ENCODE peak calls at places on chromosomes 16 and 17, in four cellular contexts. One of them, this sample, is unnamed.

GRCh38 chr16:70304892-70305448 is 6.0 kb downstream of the DDX19B start:
- DNase-seq in transverse colon: no peak
- DNase-seq in heart left ventricle: no peak
- DNase-seq in neural crest cell: no peak
- DNase-seq in this sample: no peak

GRCh38 chr17:57653279-57653678 is 91.8 kb downstream of the CCDC182 start:
- DNase-seq in transverse colon: no peak
- DNase-seq in heart left ventricle: no peak
- DNase-seq in neural crest cell: no peak
- DNase-seq in this sample: no peak

GRCh38 chr16:84482951-84483881 is 21.2 kb downstream of the MEAK7 start:
- DNase-seq in transverse colon: no peak
- DNase-seq in heart left ventricle: peak
- DNase-seq in neural crest cell: no peak
- DNase-seq in this sample: no peak

GRCh38 chr17:19369846-19370492 is 7.4 kb upstream of the B9D1 start:
- DNase-seq in transverse colon: peak
- DNase-seq in heart left ventricle: no peak
- DNase-seq in neural crest cell: no peak
- DNase-seq in this sample: no peak

GRCh38 chr17:60899115-60899514 is 221.5 kb downstream of the BCAS3 start:
- DNase-seq in transverse colon: no peak
- DNase-seq in heart left ventricle: no peak
- DNase-seq in neural crest cell: no peak
- DNase-seq in this sample: no peak

GRCh38 chr17:78127240-78127887 is 1.2 kb downstream of the TMC6 start:
- DNase-seq in transverse colon: peak
- DNase-seq in heart left ventricle: peak
- DNase-seq in neural crest cell: peak
- DNase-seq in this sample: peak

GRCh38 chr17:40450175-40450574 is 6.9 kb downstream of the IGFBP4 start:
- DNase-seq in transverse colon: peak
- DNase-seq in heart left ventricle: no peak
- DNase-seq in neural crest cell: no peak
- DNase-seq in this sample: peak

GRCh38 chr17:30379303-30380105 is 777 bp downstream of the CPD start:
- DNase-seq in transverse colon: peak
- DNase-seq in heart left ventricle: peak
- DNase-seq in neural crest cell: no peak
- DNase-seq in this sample: peak

GRCh38 chr16:66588981-66589713 is 9.9 kb downstream of the CMTM2 start:
- DNase-seq in transverse colon: peak
- DNase-seq in heart left ventricle: no peak
- DNase-seq in neural crest cell: no peak
- DNase-seq in this sample: peak

GRCh38 chr16:79627092-79627491 is 26.6 kb upstream of the MAF start:
- DNase-seq in transverse colon: no peak
- DNase-seq in heart left ventricle: no peak
- DNase-seq in neural crest cell: no peak
- DNase-seq in this sample: no peak

GRCh38 chr17:7221281-7222092 is 1.7 kb downstream of the ACADVL start:
- DNase-seq in transverse colon: no peak
- DNase-seq in heart left ventricle: peak
- DNase-seq in neural crest cell: no peak
- DNase-seq in this sample: peak

GRCh38 chr16:5604770-5605169 is 507.2 kb upstream of the EEF2KMT start:
- DNase-seq in transverse colon: no peak
- DNase-seq in heart left ventricle: no peak
- DNase-seq in neural crest cell: no peak
- DNase-seq in this sample: no peak
- TF ChIP-seq CTCF in transverse colon: no peak
- TF ChIP-seq CTCF in heart left ventricle: no peak
- TF ChIP-seq CTCF in neural crest cell: peak
- TF ChIP-seq CTCF in this sample: no peak

DNA sequence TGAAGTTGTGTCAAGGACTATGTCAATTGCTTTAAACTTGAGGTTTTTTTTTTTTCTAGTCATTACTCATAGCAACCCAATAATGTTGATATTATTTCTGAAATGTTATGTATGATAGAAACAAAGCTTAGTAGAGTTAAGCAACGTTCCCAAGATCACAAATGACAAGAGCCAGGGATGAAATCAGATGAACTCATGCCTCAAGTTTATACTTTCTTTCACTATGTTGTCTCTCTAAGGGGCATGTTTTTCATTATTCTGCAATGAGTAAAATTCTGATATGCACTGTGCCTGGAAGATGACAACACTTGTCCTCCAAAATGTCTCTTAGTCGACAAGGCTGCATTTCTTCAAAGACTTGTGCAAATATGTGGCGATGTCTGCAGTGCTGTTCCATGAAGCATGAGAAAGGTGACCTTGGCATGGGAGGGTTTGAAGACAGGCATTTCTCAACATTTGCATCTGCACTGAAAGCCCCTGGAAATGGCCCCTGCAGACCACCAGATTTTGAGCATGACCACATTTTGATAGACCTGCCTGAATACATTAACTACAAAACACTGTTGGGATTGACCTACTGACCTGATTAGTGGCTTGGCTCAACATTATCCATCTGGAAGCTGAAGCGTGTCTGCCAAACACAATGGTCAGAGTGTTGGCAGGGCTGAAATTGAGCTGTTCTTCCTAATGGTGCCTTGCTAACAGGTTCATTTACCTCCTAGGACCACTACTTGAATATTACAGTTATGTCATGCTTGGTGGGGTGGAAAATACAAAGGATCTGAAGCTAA is 1027.5 kb downstream of the CDH11 start:
- DNase-seq in transverse colon: no peak
- DNase-seq in heart left ventricle: no peak
- DNase-seq in neural crest cell: no peak
- DNase-seq in this sample: no peak
- TF ChIP-seq CTCF in transverse colon: no peak
- TF ChIP-seq CTCF in heart left ventricle: no peak
- TF ChIP-seq CTCF in neural crest cell: no peak
- TF ChIP-seq CTCF in this sample: no peak

GRCh38 chr17:76474894-76475293 is 7.5 kb downstream of the AANAT start:
- DNase-seq in transverse colon: no peak
- DNase-seq in heart left ventricle: no peak
- DNase-seq in neural crest cell: no peak
- DNase-seq in this sample: no peak

GRCh38 chr17:76474238-76474637 is 6.8 kb downstream of the AANAT start:
- DNase-seq in transverse colon: no peak
- DNase-seq in heart left ventricle: no peak
- DNase-seq in neural crest cell: no peak
- DNase-seq in this sample: no peak

GRCh38 chr17:76472258-76472645 is 4.8 kb downstream of the AANAT start:
- DNase-seq in transverse colon: no peak
- DNase-seq in heart left ventricle: no peak
- DNase-seq in neural crest cell: no peak
- DNase-seq in this sample: no peak

GRCh38 chr17:76472726-76473125 is 5.3 kb downstream of the AANAT start:
- DNase-seq in transverse colon: no peak
- DNase-seq in heart left ventricle: no peak
- DNase-seq in neural crest cell: no peak
- DNase-seq in this sample: no peak

DNA sequence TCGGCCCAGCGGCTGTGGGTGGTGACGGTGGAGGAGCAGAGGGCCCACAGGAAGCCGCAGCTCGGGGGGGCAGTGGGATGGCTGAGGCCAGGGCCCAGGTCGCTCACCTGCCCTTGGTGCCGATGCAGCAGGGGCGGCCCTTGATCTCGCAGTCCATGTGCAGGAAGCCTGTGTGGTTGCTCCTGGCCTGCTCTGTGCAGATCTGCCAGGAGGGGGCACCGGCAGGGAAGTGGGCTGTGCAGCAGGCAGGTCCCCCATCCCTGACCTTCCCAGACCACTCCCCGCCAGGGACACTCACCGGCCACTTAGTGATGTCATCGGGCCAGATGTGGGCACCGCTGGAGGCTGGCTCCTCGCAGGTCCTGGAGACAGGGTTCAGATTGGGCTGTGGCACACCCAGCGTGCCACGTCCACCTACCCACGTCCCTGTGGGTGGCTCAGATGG is 6.2 kb downstream of the AANAT start:
- DNase-seq in transverse colon: no peak
- DNase-seq in heart left ventricle: no peak
- DNase-seq in neural crest cell: peak
- DNase-seq in this sample: no peak
- TF ChIP-seq CTCF in transverse colon: no peak
- TF ChIP-seq CTCF in heart left ventricle: no peak
- TF ChIP-seq CTCF in neural crest cell: peak
- TF ChIP-seq CTCF in this sample: no peak

GRCh38 chr16:50245417-50246298 is 20.7 kb upstream of the ADCY7 start:
- DNase-seq in transverse colon: peak
- DNase-seq in heart left ventricle: peak
- DNase-seq in neural crest cell: no peak
- DNase-seq in this sample: peak
- TF ChIP-seq CTCF in transverse colon: no peak
- TF ChIP-seq CTCF in heart left ventricle: peak
- TF ChIP-seq CTCF in neural crest cell: no peak
- TF ChIP-seq CTCF in this sample: peak

DNA sequence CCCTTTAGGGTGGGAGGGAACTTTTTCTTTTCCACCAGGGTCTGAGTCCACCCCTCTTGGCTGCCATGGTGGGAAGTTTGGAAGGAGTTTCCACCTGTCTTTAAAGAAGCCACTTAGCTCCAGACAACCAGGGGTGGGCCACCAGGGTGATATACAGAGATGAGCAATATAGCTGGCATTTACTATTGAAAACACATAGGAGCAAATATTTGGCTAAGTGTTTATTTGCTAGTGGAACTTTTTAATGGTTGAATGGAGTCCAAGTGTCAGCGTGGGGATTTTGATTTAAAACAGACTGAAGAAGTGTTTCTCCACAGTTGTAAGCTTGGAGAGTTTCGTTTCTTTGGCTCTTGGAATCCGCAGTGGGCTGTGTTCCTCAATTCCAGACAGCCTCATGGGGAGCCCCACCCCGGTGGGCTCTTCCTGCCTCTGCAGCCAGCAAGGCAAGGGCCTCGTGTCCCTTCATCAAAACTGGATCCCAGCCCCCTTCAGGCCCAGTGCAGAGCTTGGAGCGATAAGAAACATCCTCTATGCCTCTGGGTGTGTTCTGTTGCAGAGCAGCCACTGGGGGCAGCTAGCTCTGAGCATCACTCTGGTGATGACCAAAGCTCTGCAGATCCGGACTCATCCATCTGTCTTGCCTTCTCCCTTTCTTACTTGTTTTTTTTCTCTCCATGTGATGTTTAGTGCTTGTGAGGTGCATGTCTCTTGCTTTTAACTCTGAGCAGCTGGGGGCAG is 36.1 kb downstream of the NOG start:
- DNase-seq in transverse colon: no peak
- DNase-seq in heart left ventricle: no peak
- DNase-seq in neural crest cell: peak
- DNase-seq in this sample: no peak
- TF ChIP-seq CTCF in transverse colon: no peak
- TF ChIP-seq CTCF in heart left ventricle: no peak
- TF ChIP-seq CTCF in neural crest cell: peak
- TF ChIP-seq CTCF in this sample: no peak

GRCh38 chr16:11283820-11284248 is 2.7 kb upstream of the PRM1 start:
- DNase-seq in transverse colon: no peak
- DNase-seq in heart left ventricle: no peak
- DNase-seq in neural crest cell: no peak
- DNase-seq in this sample: no peak
- TF ChIP-seq CTCF in transverse colon: no peak
- TF ChIP-seq CTCF in heart left ventricle: no peak
- TF ChIP-seq CTCF in neural crest cell: no peak
- TF ChIP-seq CTCF in this sample: no peak

DNA sequence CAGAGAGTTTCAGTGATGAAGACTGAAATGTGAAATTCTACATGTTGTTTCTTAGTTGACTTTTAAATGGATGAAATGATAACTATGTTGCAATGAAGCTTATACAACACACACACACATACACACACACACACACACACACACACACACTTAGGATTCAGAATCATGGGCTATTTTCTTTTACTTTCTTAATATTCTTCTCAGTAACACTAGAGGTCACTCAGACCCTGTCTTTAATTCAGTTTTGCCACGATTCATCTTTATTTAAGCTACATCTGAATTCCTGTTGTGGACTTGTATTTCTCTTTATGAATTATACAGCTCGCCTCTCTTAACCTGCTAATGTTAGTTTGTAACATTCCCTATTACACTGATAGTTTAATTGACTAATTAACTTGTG is 109.6 kb upstream of the GOT2 start:
- DNase-seq in transverse colon: no peak
- DNase-seq in heart left ventricle: no peak
- DNase-seq in neural crest cell: no peak
- DNase-seq in this sample: no peak
- TF ChIP-seq CTCF in transverse colon: peak
- TF ChIP-seq CTCF in heart left ventricle: no peak
- TF ChIP-seq CTCF in neural crest cell: peak
- TF ChIP-seq CTCF in this sample: no peak

This sample was measured in body of pancreas.